ENCODE peak calls at places on chromosomes 12 and 14, in ten cellular contexts. One of them, this sample, is unnamed. For H3K4me1, the result is how much of the 10 kb centered on the place peaks cover.

GRCh38 chr14:102659797-102660196 is 67.3 kb downstream of the RCOR1 start:
- DNase-seq in thoracic aorta: no peak
- DNase-seq in body of pancreas: no peak
- DNase-seq in breast epithelium: no peak
- DNase-seq in tibial nerve: no peak
- DNase-seq in tibial artery: no peak
- DNase-seq in right atrium auricular region: no peak
- DNase-seq in GM23338: no peak
- DNase-seq in stomach: no peak
- DNase-seq in IMR-90: peak
- DNase-seq in this sample: no peak

GRCh38 chr12:48285751-48286650 is 64.7 kb downstream of the ZNF641 start:
- DNase-seq in thoracic aorta: no peak
- DNase-seq in body of pancreas: no peak
- DNase-seq in breast epithelium: no peak
- DNase-seq in tibial nerve: no peak
- DNase-seq in tibial artery: no peak
- DNase-seq in right atrium auricular region: no peak
- DNase-seq in GM23338: peak
- DNase-seq in stomach: no peak
- DNase-seq in IMR-90: no peak
- DNase-seq in this sample: no peak

GRCh38 chr12:8648598-8649205 is 13.9 kb downstream of the MFAP5 start:
- DNase-seq in thoracic aorta: no peak
- DNase-seq in body of pancreas: no peak
- DNase-seq in breast epithelium: no peak
- DNase-seq in tibial nerve: no peak
- DNase-seq in tibial artery: no peak
- DNase-seq in right atrium auricular region: no peak
- DNase-seq in GM23338: no peak
- DNase-seq in stomach: no peak
- DNase-seq in IMR-90: no peak
- DNase-seq in this sample: no peak

GRCh38 chr12:45833401-45833800 is 103.9 kb downstream of the ARID2 start:
- DNase-seq in thoracic aorta: no peak
- DNase-seq in body of pancreas: no peak
- DNase-seq in breast epithelium: no peak
- DNase-seq in tibial nerve: no peak
- DNase-seq in tibial artery: no peak
- DNase-seq in right atrium auricular region: no peak
- DNase-seq in GM23338: no peak
- DNase-seq in stomach: no peak
- DNase-seq in IMR-90: no peak
- DNase-seq in this sample: no peak

GRCh38 chr14:67480011-67480410 is 8.5 kb downstream of the TMEM229B start:
- DNase-seq in thoracic aorta: no peak
- DNase-seq in body of pancreas: no peak
- DNase-seq in breast epithelium: peak
- DNase-seq in tibial nerve: no peak
- DNase-seq in tibial artery: no peak
- DNase-seq in right atrium auricular region: no peak
- DNase-seq in GM23338: no peak
- DNase-seq in stomach: no peak
- DNase-seq in IMR-90: no peak
- DNase-seq in this sample: no peak

GRCh38 chr14:38290601-38291190 is 34.8 kb upstream of the CLEC14A start:
- DNase-seq in thoracic aorta: no peak
- DNase-seq in body of pancreas: no peak
- DNase-seq in breast epithelium: no peak
- DNase-seq in tibial nerve: no peak
- DNase-seq in tibial artery: no peak
- DNase-seq in right atrium auricular region: no peak
- DNase-seq in GM23338: no peak
- DNase-seq in stomach: no peak
- DNase-seq in IMR-90: peak
- DNase-seq in this sample: peak

GRCh38 chr14:42475289-42475688 is 868.6 kb downstream of the LRFN5 start:
- DNase-seq in thoracic aorta: no peak
- DNase-seq in body of pancreas: no peak
- DNase-seq in breast epithelium: no peak
- DNase-seq in tibial nerve: no peak
- DNase-seq in tibial artery: no peak
- DNase-seq in right atrium auricular region: no peak
- DNase-seq in GM23338: peak
- DNase-seq in stomach: no peak
- DNase-seq in IMR-90: no peak
- DNase-seq in this sample: no peak

GRCh38 chr14:106087855-106088254 is 561.5 kb downstream of the TMEM121 start:
- DNase-seq in thoracic aorta: no peak
- DNase-seq in body of pancreas: no peak
- DNase-seq in breast epithelium: no peak
- DNase-seq in tibial nerve: no peak
- DNase-seq in tibial artery: no peak
- DNase-seq in right atrium auricular region: no peak
- DNase-seq in GM23338: no peak
- DNase-seq in stomach: no peak
- DNase-seq in IMR-90: no peak
- DNase-seq in this sample: no peak

GRCh38 chr12:74747305-74747704 is 209.7 kb downstream of the ATXN7L3B start:
- DNase-seq in thoracic aorta: no peak
- DNase-seq in body of pancreas: no peak
- DNase-seq in breast epithelium: no peak
- DNase-seq in tibial nerve: no peak
- DNase-seq in tibial artery: no peak
- DNase-seq in right atrium auricular region: no peak
- DNase-seq in GM23338: peak
- DNase-seq in stomach: no peak
- DNase-seq in IMR-90: peak
- DNase-seq in this sample: no peak
- TF ChIP-seq CTCF in thoracic aorta: no peak
- TF ChIP-seq CTCF in body of pancreas: no peak
- TF ChIP-seq CTCF in breast epithelium: no peak
- TF ChIP-seq CTCF in tibial nerve: no peak
- TF ChIP-seq CTCF in tibial artery: no peak
- TF ChIP-seq CTCF in right atrium auricular region: no peak
- TF ChIP-seq CTCF in GM23338: peak
- TF ChIP-seq CTCF in stomach: no peak
- TF ChIP-seq CTCF in IMR-90: peak
- TF ChIP-seq CTCF in this sample: no peak

GRCh38 chr12:132123970-132124765 is 20.0 kb downstream of the DDX51 start:
- DNase-seq in thoracic aorta: no peak
- DNase-seq in body of pancreas: no peak
- DNase-seq in breast epithelium: no peak
- DNase-seq in tibial nerve: no peak
- DNase-seq in tibial artery: no peak
- DNase-seq in right atrium auricular region: no peak
- DNase-seq in GM23338: no peak
- DNase-seq in stomach: no peak
- DNase-seq in IMR-90: no peak
- DNase-seq in this sample: peak

GRCh38 chr12:132124766-132125425 is 19.2 kb downstream of the DDX51 start:
- DNase-seq in thoracic aorta: no peak
- DNase-seq in body of pancreas: no peak
- DNase-seq in breast epithelium: no peak
- DNase-seq in tibial nerve: no peak
- DNase-seq in tibial artery: no peak
- DNase-seq in right atrium auricular region: no peak
- DNase-seq in GM23338: no peak
- DNase-seq in stomach: no peak
- DNase-seq in IMR-90: no peak
- DNase-seq in this sample: no peak

GRCh38 chr12:132118876-132119275 is 25.2 kb downstream of the DDX51 start:
- DNase-seq in thoracic aorta: no peak
- DNase-seq in body of pancreas: no peak
- DNase-seq in breast epithelium: no peak
- DNase-seq in tibial nerve: no peak
- DNase-seq in tibial artery: no peak
- DNase-seq in right atrium auricular region: no peak
- DNase-seq in GM23338: peak
- DNase-seq in stomach: no peak
- DNase-seq in IMR-90: no peak
- DNase-seq in this sample: no peak

GRCh38 chr12:132117558-132117875 is 26.6 kb downstream of the DDX51 start:
- DNase-seq in thoracic aorta: no peak
- DNase-seq in body of pancreas: no peak
- DNase-seq in breast epithelium: no peak
- DNase-seq in tibial nerve: no peak
- DNase-seq in tibial artery: no peak
- DNase-seq in right atrium auricular region: no peak
- DNase-seq in GM23338: peak
- DNase-seq in stomach: no peak
- DNase-seq in IMR-90: no peak
- DNase-seq in this sample: no peak

DNA sequence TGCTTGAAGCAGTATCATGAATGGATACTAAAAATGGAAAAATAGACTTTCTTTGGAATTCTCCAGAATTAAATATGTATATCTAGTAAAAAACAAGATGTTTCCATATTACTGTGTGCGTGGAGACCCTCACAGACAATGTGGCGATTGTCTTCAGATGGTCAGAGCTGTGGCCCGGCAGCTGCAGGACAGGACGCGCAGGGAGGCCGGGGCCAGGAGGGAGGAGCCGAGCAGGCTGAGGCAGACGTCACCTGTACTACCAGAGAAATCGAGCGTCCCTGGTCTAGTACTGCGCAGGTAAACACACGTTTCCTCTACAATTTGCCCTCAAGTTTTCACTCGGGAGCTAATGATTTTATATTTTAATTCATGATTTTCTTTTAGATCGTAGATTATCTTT is 22.8 kb downstream of the DDX51 start:
- DNase-seq in thoracic aorta: no peak
- DNase-seq in body of pancreas: no peak
- DNase-seq in breast epithelium: no peak
- DNase-seq in tibial nerve: no peak
- DNase-seq in tibial artery: no peak
- DNase-seq in right atrium auricular region: no peak
- DNase-seq in GM23338: no peak
- DNase-seq in stomach: no peak
- DNase-seq in IMR-90: no peak
- DNase-seq in this sample: no peak
- H3K4me1 ChIP-seq in thoracic aorta: under half
- H3K4me1 ChIP-seq in body of pancreas: under half
- H3K4me1 ChIP-seq in breast epithelium: under half
- H3K4me1 ChIP-seq in tibial nerve: under half
- H3K4me1 ChIP-seq in tibial artery: under half
- H3K4me1 ChIP-seq in right atrium auricular region: under half
- H3K4me1 ChIP-seq in GM23338: under half
- H3K4me1 ChIP-seq in stomach: under half
- H3K4me1 ChIP-seq in IMR-90: under half
- H3K4me1 ChIP-seq in this sample: under half

GRCh38 chr14:22220427-22220826 is 368.6 kb downstream of the DAD1 start:
- DNase-seq in thoracic aorta: no peak
- DNase-seq in body of pancreas: no peak
- DNase-seq in breast epithelium: no peak
- DNase-seq in tibial nerve: no peak
- DNase-seq in tibial artery: no peak
- DNase-seq in right atrium auricular region: no peak
- DNase-seq in GM23338: no peak
- DNase-seq in stomach: no peak
- DNase-seq in IMR-90: peak
- DNase-seq in this sample: no peak
- TF ChIP-seq CTCF in thoracic aorta: no peak
- TF ChIP-seq CTCF in body of pancreas: no peak
- TF ChIP-seq CTCF in breast epithelium: no peak
- TF ChIP-seq CTCF in tibial nerve: no peak
- TF ChIP-seq CTCF in tibial artery: no peak
- TF ChIP-seq CTCF in right atrium auricular region: no peak
- TF ChIP-seq CTCF in GM23338: no peak
- TF ChIP-seq CTCF in stomach: no peak
- TF ChIP-seq CTCF in IMR-90: peak
- TF ChIP-seq CTCF in this sample: no peak

GRCh38 chr14:52002542-52002941 is 13.2 kb downstream of the RTRAF start:
- DNase-seq in thoracic aorta: no peak
- DNase-seq in body of pancreas: no peak
- DNase-seq in breast epithelium: no peak
- DNase-seq in tibial nerve: no peak
- DNase-seq in tibial artery: no peak
- DNase-seq in right atrium auricular region: no peak
- DNase-seq in GM23338: peak
- DNase-seq in stomach: no peak
- DNase-seq in IMR-90: no peak
- DNase-seq in this sample: no peak

GRCh38 chr14:51999084-51999483 is 9.7 kb downstream of the RTRAF start:
- DNase-seq in thoracic aorta: no peak
- DNase-seq in body of pancreas: no peak
- DNase-seq in breast epithelium: no peak
- DNase-seq in tibial nerve: no peak
- DNase-seq in tibial artery: no peak
- DNase-seq in right atrium auricular region: no peak
- DNase-seq in GM23338: no peak
- DNase-seq in stomach: no peak
- DNase-seq in IMR-90: peak
- DNase-seq in this sample: no peak

GRCh38 chr14:51998348-51998747 is 9.0 kb downstream of the RTRAF start:
- DNase-seq in thoracic aorta: no peak
- DNase-seq in body of pancreas: no peak
- DNase-seq in breast epithelium: no peak
- DNase-seq in tibial nerve: no peak
- DNase-seq in tibial artery: no peak
- DNase-seq in right atrium auricular region: no peak
- DNase-seq in GM23338: no peak
- DNase-seq in stomach: no peak
- DNase-seq in IMR-90: no peak
- DNase-seq in this sample: no peak

GRCh38 chr14:52000019-52000582 is 10.8 kb downstream of the RTRAF start:
- DNase-seq in thoracic aorta: no peak
- DNase-seq in body of pancreas: no peak
- DNase-seq in breast epithelium: no peak
- DNase-seq in tibial nerve: no peak
- DNase-seq in tibial artery: no peak
- DNase-seq in right atrium auricular region: no peak
- DNase-seq in GM23338: no peak
- DNase-seq in stomach: no peak
- DNase-seq in IMR-90: peak
- DNase-seq in this sample: no peak

GRCh38 chr14:52000631-52001030 is 11.3 kb downstream of the RTRAF start:
- DNase-seq in thoracic aorta: no peak
- DNase-seq in body of pancreas: no peak
- DNase-seq in breast epithelium: no peak
- DNase-seq in tibial nerve: no peak
- DNase-seq in tibial artery: no peak
- DNase-seq in right atrium auricular region: no peak
- DNase-seq in GM23338: no peak
- DNase-seq in stomach: no peak
- DNase-seq in IMR-90: no peak
- DNase-seq in this sample: no peak
- H3K4me1 ChIP-seq in thoracic aorta: under half
- H3K4me1 ChIP-seq in body of pancreas: under half
- H3K4me1 ChIP-seq in breast epithelium: under half
- H3K4me1 ChIP-seq in tibial nerve: under half
- H3K4me1 ChIP-seq in tibial artery: under half
- H3K4me1 ChIP-seq in right atrium auricular region: under half
- H3K4me1 ChIP-seq in GM23338: under half
- H3K4me1 ChIP-seq in stomach: under half
- H3K4me1 ChIP-seq in IMR-90: under half
- H3K4me1 ChIP-seq in this sample: under half

This sample was measured in mucosa of descending colon.